ENCODE peak calls at places on chromosomes 7 and 10, in seven cellular contexts. One of them, this sample, is unnamed.

GRCh38 chr10:56785292-56785691 is 424.2 kb upstream of the ZWINT start:
- DNase-seq in K562: no peak
- DNase-seq in NT2/D1: no peak
- DNase-seq in GM23248: no peak
- DNase-seq in HCT116: no peak
- DNase-seq in fibroblast of lung: no peak
- DNase-seq in neuronal stem cell: no peak
- DNase-seq in this sample: no peak

GRCh38 chr7:34059551-34059840 is 154.2 kb downstream of the BMPER start:
- DNase-seq in GM23248: no peak
- DNase-seq in neuronal stem cell: no peak
- DNase-seq in HCT116: no peak
- DNase-seq in NT2/D1: no peak
- DNase-seq in K562: no peak
- DNase-seq in fibroblast of lung: no peak
- DNase-seq in this sample: no peak

GRCh38 chr7:32161708-32162107 is 91.5 kb upstream of the PDE1C start:
- DNase-seq in fibroblast of lung: peak; percentile 34
- DNase-seq in NT2/D1: no peak
- DNase-seq in K562: no peak
- DNase-seq in neuronal stem cell: no peak
- DNase-seq in HCT116: no peak
- DNase-seq in GM23248: peak; percentile 84
- DNase-seq in this sample: no peak

GRCh38 chr7:22896917-22897316 is 74.3 kb upstream of the TOMM7 start:
- DNase-seq in neuronal stem cell: no peak
- DNase-seq in fibroblast of lung: no peak
- DNase-seq in NT2/D1: peak; percentile 38
- DNase-seq in HCT116: peak; percentile 7
- DNase-seq in K562: peak; percentile 41
- DNase-seq in GM23248: no peak
- DNase-seq in this sample: peak; percentile 13

GRCh38 chr7:139694389-139694676 is 83.5 kb downstream of the HIPK2 start:
- DNase-seq in NT2/D1: no peak
- DNase-seq in neuronal stem cell: no peak
- DNase-seq in GM23248: no peak
- DNase-seq in K562: no peak
- DNase-seq in HCT116: no peak
- DNase-seq in fibroblast of lung: no peak
- DNase-seq in this sample: no peak

GRCh38 chr7:39336457-39336856 is 229.7 kb upstream of the YAE1 start:
- DNase-seq in neuronal stem cell: no peak
- DNase-seq in NT2/D1: no peak
- DNase-seq in GM23248: peak; percentile 76
- DNase-seq in fibroblast of lung: no peak
- DNase-seq in K562: no peak
- DNase-seq in HCT116: no peak
- DNase-seq in this sample: no peak

GRCh38 chr10:37703833-37704382 is 153.5 kb downstream of the ZNF248 start:
- DNase-seq in HCT116: no peak
- DNase-seq in fibroblast of lung: no peak
- DNase-seq in K562: no peak
- DNase-seq in NT2/D1: no peak
- DNase-seq in neuronal stem cell: no peak
- DNase-seq in GM23248: no peak
- DNase-seq in this sample: no peak

GRCh38 chr7:87926581-87927461 is 7.2 kb upstream of the ADAM22 start:
- DNase-seq in neuronal stem cell: no peak
- DNase-seq in GM23248: no peak
- DNase-seq in HCT116: no peak
- DNase-seq in K562: peak; percentile 22
- DNase-seq in NT2/D1: peak; percentile 49
- DNase-seq in fibroblast of lung: no peak
- DNase-seq in this sample: peak; percentile 43

GRCh38 chr7:95718556-95719410 is 53.6 kb upstream of the DYNC1I1 start:
- DNase-seq in fibroblast of lung: peak; percentile 45
- DNase-seq in K562: peak; percentile 15
- DNase-seq in neuronal stem cell: no peak
- DNase-seq in HCT116: peak; percentile 7
- DNase-seq in NT2/D1: no peak
- DNase-seq in GM23248: peak; percentile 37
- DNase-seq in this sample: no peak

GRCh38 chr10:46301721-46302479 is 15.1 kb downstream of the ANTXRL start:
- DNase-seq in K562: no peak
- DNase-seq in NT2/D1: no peak
- DNase-seq in neuronal stem cell: no peak
- DNase-seq in fibroblast of lung: no peak
- DNase-seq in GM23248: no peak
- DNase-seq in HCT116: no peak
- DNase-seq in this sample: no peak

GRCh38 chr7:392822-393221 is 102.9 kb downstream of the FOXL3 start:
- DNase-seq in K562: no peak
- DNase-seq in NT2/D1: no peak
- DNase-seq in fibroblast of lung: no peak
- DNase-seq in neuronal stem cell: no peak
- DNase-seq in HCT116: no peak
- DNase-seq in GM23248: no peak
- DNase-seq in this sample: no peak

GRCh38 chr10:129344506-129344905 is 122.5 kb upstream of the MGMT start:
- DNase-seq in neuronal stem cell: no peak
- DNase-seq in fibroblast of lung: no peak
- DNase-seq in NT2/D1: no peak
- DNase-seq in GM23248: no peak
- DNase-seq in K562: no peak
- DNase-seq in HCT116: no peak
- DNase-seq in this sample: no peak

GRCh38 chr7:28054531-28055160 is 125.9 kb downstream of the JAZF1 start:
- DNase-seq in NT2/D1: no peak
- DNase-seq in HCT116: no peak
- DNase-seq in K562: no peak
- DNase-seq in GM23248: no peak
- DNase-seq in neuronal stem cell: no peak
- DNase-seq in fibroblast of lung: no peak
- DNase-seq in this sample: no peak

GRCh38 chr10:22803201-22803895 is 89.0 kb upstream of the PIP4K2A start:
- DNase-seq in K562: no peak
- DNase-seq in NT2/D1: no peak
- DNase-seq in GM23248: peak; percentile 75
- DNase-seq in fibroblast of lung: peak; percentile 44
- DNase-seq in HCT116: no peak
- DNase-seq in neuronal stem cell: no peak
- DNase-seq in this sample: no peak

GRCh38 chr10:86644412-86645110 is 9.8 kb upstream of the OPN4 start:
- DNase-seq in HCT116: no peak
- DNase-seq in K562: no peak
- DNase-seq in fibroblast of lung: peak; percentile 31
- DNase-seq in neuronal stem cell: no peak
- DNase-seq in NT2/D1: no peak
- DNase-seq in GM23248: peak; percentile 70
- DNase-seq in this sample: no peak

GRCh38 chr10:117936136-117936535 is 110.6 kb downstream of the RAB11FIP2 start:
- DNase-seq in K562: no peak
- DNase-seq in GM23248: peak; percentile 84
- DNase-seq in HCT116: no peak
- DNase-seq in NT2/D1: no peak
- DNase-seq in neuronal stem cell: no peak
- DNase-seq in fibroblast of lung: no peak
- DNase-seq in this sample: no peak

GRCh38 chr7:17331891-17332501 is 33.5 kb downstream of the AHR start:
- DNase-seq in fibroblast of lung: no peak
- DNase-seq in GM23248: no peak
- DNase-seq in K562: no peak
- DNase-seq in neuronal stem cell: no peak
- DNase-seq in NT2/D1: no peak
- DNase-seq in HCT116: no peak
- DNase-seq in this sample: no peak

GRCh38 chr10:98638920-98639319 is 192.2 kb upstream of the HPS1 start:
- DNase-seq in fibroblast of lung: no peak
- DNase-seq in HCT116: no peak
- DNase-seq in NT2/D1: no peak
- DNase-seq in K562: no peak
- DNase-seq in neuronal stem cell: no peak
- DNase-seq in GM23248: no peak
- DNase-seq in this sample: no peak

GRCh38 chr7:77954773-77955562 is 156.4 kb downstream of the PHTF2 start:
- DNase-seq in K562: no peak
- DNase-seq in HCT116: no peak
- DNase-seq in fibroblast of lung: peak; percentile 62
- DNase-seq in NT2/D1: no peak
- DNase-seq in GM23248: peak; percentile 31
- DNase-seq in neuronal stem cell: no peak
- DNase-seq in this sample: no peak

GRCh38 chr7:129825554-129826267 is 127.0 kb downstream of the UBE2H start:
- DNase-seq in K562: peak; percentile 92
- DNase-seq in HCT116: peak; percentile 62
- DNase-seq in GM23248: peak; percentile 89
- DNase-seq in fibroblast of lung: peak; percentile 59
- DNase-seq in NT2/D1: peak; percentile 57
- DNase-seq in neuronal stem cell: peak; percentile 78
- DNase-seq in this sample: peak; percentile 91

GRCh38 chr10:87976101-87976743 is 112.8 kb downstream of the PTEN start:
- DNase-seq in GM23248: peak; percentile 33
- DNase-seq in NT2/D1: no peak
- DNase-seq in fibroblast of lung: peak; percentile 37
- DNase-seq in neuronal stem cell: no peak
- DNase-seq in HCT116: no peak
- DNase-seq in K562: no peak
- DNase-seq in this sample: no peak

GRCh38 chr10:15267496-15267895 is 99.0 kb upstream of the NMT2 start:
- DNase-seq in neuronal stem cell: no peak
- DNase-seq in GM23248: no peak
- DNase-seq in HCT116: no peak
- DNase-seq in fibroblast of lung: no peak
- DNase-seq in NT2/D1: no peak
- DNase-seq in K562: peak; percentile 19
- DNase-seq in this sample: no peak

GRCh38 chr10:98323221-98324164 is 55.5 kb upstream of the LOXL4 start:
- DNase-seq in K562: peak; percentile 83
- DNase-seq in NT2/D1: no peak
- DNase-seq in HCT116: peak; percentile 83
- DNase-seq in GM23248: peak; percentile 98
- DNase-seq in neuronal stem cell: no peak
- DNase-seq in fibroblast of lung: peak; percentile 94
- DNase-seq in this sample: no peak

GRCh38 chr10:117294039-117294438 is 53.1 kb downstream of the SLC18A2 start:
- DNase-seq in K562: no peak
- DNase-seq in fibroblast of lung: no peak
- DNase-seq in GM23248: no peak
- DNase-seq in HCT116: no peak
- DNase-seq in NT2/D1: no peak
- DNase-seq in neuronal stem cell: no peak
- DNase-seq in this sample: no peak

DNA sequence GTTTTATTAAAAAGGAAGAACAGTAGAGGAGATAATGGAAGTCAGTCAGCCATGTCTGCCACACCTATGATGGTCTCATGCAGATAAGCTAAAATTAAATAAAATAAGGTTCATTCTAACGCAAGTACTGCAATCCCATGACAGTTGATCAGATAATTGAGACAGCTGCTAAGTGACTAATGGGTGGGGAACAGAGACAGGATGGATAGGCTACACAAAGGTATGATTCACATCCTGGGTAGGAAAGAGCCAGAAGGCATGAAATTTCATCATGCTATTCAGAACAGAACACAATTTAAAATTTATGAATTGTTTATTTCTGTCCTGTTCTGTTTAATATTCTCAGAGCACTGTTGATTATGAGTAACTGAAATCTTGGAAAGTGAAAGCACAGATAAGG is 381.7 kb upstream of the SORCS1 start:
- DNase-seq in NT2/D1: no peak
- DNase-seq in HCT116: no peak
- DNase-seq in neuronal stem cell: no peak
- DNase-seq in GM23248: peak; percentile 86
- DNase-seq in fibroblast of lung: peak; percentile 44
- DNase-seq in K562: no peak
- DNase-seq in this sample: no peak
- H3K9ac ChIP-seq in NT2/D1: no peak overlapping the region
- H3K9ac ChIP-seq in HCT116: no peak overlapping the region
- H3K9ac ChIP-seq in neuronal stem cell: no peak overlapping the region
- H3K9ac ChIP-seq in GM23248: no peak overlapping the region
- H3K9ac ChIP-seq in fibroblast of lung: no peak overlapping the region
- H3K9ac ChIP-seq in K562: no peak overlapping the region
- H3K9ac ChIP-seq in this sample: no peak overlapping the region

GRCh38 chr7:2701832-2702593 is 14.0 kb downstream of the AMZ1 start:
- DNase-seq in NT2/D1: no peak
- DNase-seq in GM23248: peak; percentile 91
- DNase-seq in neuronal stem cell: no peak
- DNase-seq in fibroblast of lung: peak; percentile 83
- DNase-seq in K562: no peak
- DNase-seq in HCT116: no peak
- DNase-seq in this sample: no peak
- H3K9ac ChIP-seq in NT2/D1: peak overlapping the region; percentile 24
- H3K9ac ChIP-seq in GM23248: peak overlapping the region; percentile 15
- H3K9ac ChIP-seq in neuronal stem cell: peak overlapping the region; percentile 61
- H3K9ac ChIP-seq in fibroblast of lung: no peak overlapping the region
- H3K9ac ChIP-seq in K562: no peak overlapping the region
- H3K9ac ChIP-seq in HCT116: no peak overlapping the region
- H3K9ac ChIP-seq in this sample: no peak overlapping the region

GRCh38 chr7:8310876-8311275 is 48.9 kb upstream of the ICA1 start:
- DNase-seq in K562: no peak
- DNase-seq in GM23248: no peak
- DNase-seq in HCT116: no peak
- DNase-seq in fibroblast of lung: no peak
- DNase-seq in neuronal stem cell: no peak
- DNase-seq in NT2/D1: no peak
- DNase-seq in this sample: no peak
- H3K9ac ChIP-seq in K562: no peak overlapping the region
- H3K9ac ChIP-seq in GM23248: no peak overlapping the region
- H3K9ac ChIP-seq in HCT116: no peak overlapping the region
- H3K9ac ChIP-seq in fibroblast of lung: no peak overlapping the region
- H3K9ac ChIP-seq in neuronal stem cell: no peak overlapping the region
- H3K9ac ChIP-seq in NT2/D1: no peak overlapping the region
- H3K9ac ChIP-seq in this sample: no peak overlapping the region

GRCh38 chr10:92756233-92757065 is 66.7 kb downstream of the HHEX start:
- DNase-seq in HCT116: no peak
- DNase-seq in NT2/D1: no peak
- DNase-seq in K562: peak; percentile 92
- DNase-seq in fibroblast of lung: peak; percentile 10
- DNase-seq in GM23248: no peak
- DNase-seq in neuronal stem cell: no peak
- DNase-seq in this sample: no peak
- H3K9ac ChIP-seq in HCT116: no peak overlapping the region
- H3K9ac ChIP-seq in NT2/D1: no peak overlapping the region
- H3K9ac ChIP-seq in K562: peak overlapping the region; percentile 82
- H3K9ac ChIP-seq in fibroblast of lung: no peak overlapping the region
- H3K9ac ChIP-seq in GM23248: no peak overlapping the region
- H3K9ac ChIP-seq in neuronal stem cell: no peak overlapping the region
- H3K9ac ChIP-seq in this sample: no peak overlapping the region

This sample was measured in neural progenitor cell.